ENCODE peak calls at places on chromosomes 11 and 22, in five cellular contexts. O is tibial nerve; Y is CD8-positive, alpha-beta T cell; F is brain microvascular endothelial cell; A is spleen. D is an unnamed sample.

GRCh38 chr22:26464312-26464711 is 19.3 kb downstream of the HPS4 start:
- DNase-seq in O (peak; percentile 37), Y (no peak), F (no peak), A (no peak), D (no peak)

GRCh38 chr11:67033661-67034166 is 10.8 kb downstream of the SYT12 start:
- DNase-seq in O (no peak), Y (no peak), F (peak; percentile 94), A (no peak), D (no peak)

GRCh38 chr22:44389926-44390925 is 77.5 kb upstream of the SHISAL1 start:
- DNase-seq in O (no peak), Y (no peak), F (no peak), A (peak; percentile 44), D (peak; percentile 34)

GRCh38 chr11:120129570-120129969 is 8.3 kb downstream of the TRIM29 start:
- DNase-seq in O (no peak), Y (no peak), F (no peak), A (peak; percentile 41), D (peak; percentile 33)

GRCh38 chr11:544817-545166 is 7.5 kb downstream of the LRRC56 start:
- DNase-seq in O (no peak), Y (no peak), F (no peak), A (no peak), D (no peak)

GRCh38 chr11:6703247-6704063 is 20.3 kb upstream of the MRPL17 start:
- DNase-seq in O (no peak), Y (no peak), F (peak; percentile 54), A (no peak), D (no peak)

GRCh38 chr11:126308271-126308671 is 4.4 kb downstream of the DCPS start:
- DNase-seq in O (no peak), Y (no peak), F (no peak), A (no peak), D (no peak)

GRCh38 chr11:116687458-116688201 is 85.2 kb downstream of the BUD13 start:
- DNase-seq in O (no peak), Y (no peak), F (no peak), A (peak; percentile 47), D (no peak)

GRCh38 chr11:1228183-1228821 is 5.4 kb downstream of the MUC5B start:
- DNase-seq in O (no peak), Y (no peak), F (no peak), A (peak; percentile 69), D (peak; percentile 64)

GRCh38 chr11:30583505-30584280 is 2.5 kb downstream of the MPPED2 start:
- DNase-seq in O (no peak), Y (no peak), F (no peak), A (no peak), D (no peak)

GRCh38 chr22:29011200-29011867 is 50.3 kb downstream of the C22orf31 start:
- DNase-seq in O (no peak), Y (no peak), F (no peak), A (no peak), D (no peak)

GRCh38 chr22:44500623-44501022 is 2.6 kb upstream of the RTL6 start:
- DNase-seq in O (no peak), Y (no peak), F (no peak), A (no peak), D (no peak)

GRCh38 chr22:28373841-28374240 is 305.8 kb downstream of the TTC28 start:
- DNase-seq in O (no peak), Y (no peak), F (no peak), A (no peak), D (no peak)

GRCh38 chr11:69113226-69113625 is 42.5 kb upstream of the SMIM38 start:
- DNase-seq in O (no peak), Y (no peak), F (no peak), A (no peak), D (no peak)

GRCh38 chr11:12269104-12269441 is 108.3 kb upstream of the PARVA start:
- DNase-seq in O (no peak), Y (no peak), F (no peak), A (no peak), D (no peak)

GRCh38 chr22:37806409-37807338 is 1.1 kb upstream of the GCAT start:
- DNase-seq in O (no peak), Y (no peak), F (no peak), A (no peak), D (no peak)

GRCh38 chr11:65378208-65378927 is 4.1 kb downstream of the SLC25A45 start:
- DNase-seq in O (no peak), Y (no peak), F (no peak), A (no peak), D (no peak)

GRCh38 chr11:57890521-57890920 is 128.9 kb downstream of the CTNND1 start:
- DNase-seq in O (no peak), Y (no peak), F (no peak), A (no peak), D (no peak)

GRCh38 chr11:69286358-69287327 is 7.3 kb upstream of the MYEOV start:
- DNase-seq in O (no peak), Y (no peak), F (no peak), A (no peak), D (no peak)

GRCh38 chr11:126060651-126061220 is 1.9 kb downstream of the CDON start:
- DNase-seq in O (no peak), Y (no peak), F (no peak), A (no peak), D (no peak)

GRCh38 chr11:9573775-9574555 is 495 bp downstream of the WEE1 start:
- DNase-seq in O (no peak), Y (no peak), F (no peak), A (peak; percentile 89), D (no peak)

GRCh38 chr11:92251980-92252379 is 27.4 kb downstream of the FAT3 start:
- DNase-seq in O (no peak), Y (no peak), F (peak; percentile 14), A (no peak), D (no peak)

GRCh38 chr11:120854988-120855387 is 168.9 kb upstream of the TBCEL start:
- DNase-seq in O (no peak), Y (no peak), F (no peak), A (no peak), D (no peak)

GRCh38 chr22:25395468-25395867 is 169.0 kb upstream of the GRK3 start:
- DNase-seq in O (no peak), Y (no peak), F (no peak), A (no peak), D (no peak)

GRCh38 chr22:41998361-41999261 is at the start of gene WBP2NL:
- DNase-seq in O (peak; percentile 54), Y (peak; percentile 84), F (peak; percentile 58), A (peak; percentile 96), D (peak; percentile 82)

GRCh38 chr11:57294225-57295131 is 30.3 kb downstream of the TNKS1BP1 start:
- DNase-seq in O (no peak), Y (no peak), F (no peak), A (no peak), D (no peak)

GRCh38 chr11:114348200-114349191 is 51.8 kb downstream of the C11orf71 start:
- DNase-seq in O (peak; percentile 24), Y (peak; percentile 11), F (peak; percentile 81), A (no peak), D (no peak)
- TF ChIP-seq CTCF in O (peak; percentile 43), Y (peak; percentile 52), F (peak; percentile 58), A (peak; percentile 27), D (peak; percentile 72)

DNA sequence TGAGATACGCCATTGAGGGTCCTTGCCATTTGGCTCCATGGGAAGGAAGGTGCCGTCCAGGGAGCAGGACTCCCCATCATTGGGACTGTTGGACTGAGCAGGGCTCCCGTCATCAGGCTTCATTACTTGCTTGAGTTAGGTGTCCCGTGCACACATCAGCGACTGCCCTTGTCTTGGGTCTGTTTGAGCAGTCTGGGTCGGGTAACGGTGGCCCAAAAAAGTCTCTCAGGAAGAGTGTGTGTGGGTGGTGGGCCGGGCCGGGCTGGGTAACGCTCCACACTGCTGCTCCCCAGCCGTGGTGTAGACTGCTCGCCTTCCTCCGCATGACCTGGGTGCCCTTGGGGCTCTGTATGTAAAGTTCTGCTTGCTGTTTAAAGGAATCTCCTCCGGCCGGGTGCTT is 293.5 kb downstream of the TBC1D22A start:
- DNase-seq in O (no peak), Y (no peak), F (no peak), A (peak; percentile 59), D (no peak)
- H3K27ac ChIP-seq in O (no peak overlapping the region), Y (no peak overlapping the region), F (no peak overlapping the region), A (no peak overlapping the region), D (no peak overlapping the region)

GRCh38 chr22:35335936-35336781 is 36.5 kb downstream of the TOM1 start:
- DNase-seq in O (no peak), Y (no peak), F (no peak), A (no peak), D (no peak)
- H3K27me3 ChIP-seq in O (no peaks in the 10 kb centered on the region), Y (no peaks in the 10 kb centered on the region), F (no peaks in the 10 kb centered on the region), A (no peaks in the 10 kb centered on the region), D (no peaks in the 10 kb centered on the region)

GRCh38 chr22:23176645-23177027 is 3.7 kb upstream of the BCR start:
- DNase-seq in O (no peak), Y (no peak), F (no peak), A (no peak), D (no peak)

GRCh38 chr22:23180301-23180892 is at the start of gene BCR:
- DNase-seq in O (peak; percentile 58), Y (peak; percentile 45), F (peak; percentile 17), A (peak; percentile 93), D (no peak)

GRCh38 chr22:23177197-23177596 is 3.1 kb upstream of the BCR start:
- DNase-seq in O (no peak), Y (no peak), F (no peak), A (no peak), D (no peak)

GRCh38 chr22:23179381-23180294 is 671 bp upstream of the BCR start:
- DNase-seq in O (no peak), Y (no peak), F (no peak), A (peak; percentile 85), D (no peak)

DNA sequence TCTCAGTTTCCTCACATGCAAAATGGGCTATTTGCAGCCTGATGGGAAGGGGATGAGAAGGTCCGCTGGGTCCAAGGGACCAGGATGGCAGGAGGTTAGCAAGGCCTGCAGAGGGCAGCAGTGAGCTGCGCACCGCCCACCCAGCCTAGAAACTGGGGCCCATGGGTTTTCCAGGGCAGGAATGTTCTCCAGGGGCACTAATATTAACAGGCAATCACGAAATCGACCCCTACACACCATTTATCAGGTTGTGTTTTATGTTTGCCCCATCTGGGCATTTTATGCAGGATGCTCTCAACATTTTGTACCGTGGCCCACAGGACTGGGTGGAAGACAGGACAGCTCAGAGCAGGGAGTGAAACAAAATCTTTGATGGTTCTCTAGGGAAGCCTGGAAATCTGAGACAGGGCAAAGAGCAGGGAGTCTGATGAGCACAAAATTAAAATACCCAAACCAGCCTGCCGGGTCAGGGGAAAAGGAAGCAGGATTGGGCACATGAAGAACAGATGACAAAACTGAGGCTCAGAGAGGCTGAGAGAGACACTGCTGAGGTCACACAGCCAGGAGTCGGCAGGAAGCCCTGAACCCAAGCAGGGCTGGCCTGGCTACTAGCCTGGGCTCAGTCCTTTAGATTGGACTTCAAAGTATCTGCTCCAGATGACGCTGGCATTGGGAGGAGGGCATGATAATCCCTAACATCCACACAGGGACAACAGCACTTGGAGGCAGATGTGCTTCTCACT is 1.6 kb upstream of the BCR start:
- DNase-seq in O (peak; percentile 51), Y (peak; percentile 51), F (peak; percentile 40), A (peak; percentile 91), D (no peak)
- TF ChIP-seq CTCF in O (peak; percentile 95), Y (peak; percentile 98), F (peak; percentile 99), A (peak; percentile 97), D (peak; percentile 97)